ENCODE peak calls at places on chromosomes 4 and X, in four cellular contexts. L, Z, C and U are unnamed samples.
A peak's percentile ranks its signal among the peaks of the same experiment; 100 is the strongest.

GRCh38 chr4:111187108-111187507 is 564.2 kb upstream of the PITX2 start:
- DNase-seq in L (no peak), Z (no peak), C (no peak), U (no peak)

GRCh38 chr4:6855692-6856297 is 53.8 kb upstream of the TBC1D14 start:
- DNase-seq in L (peak; percentile 93), Z (no peak), C (peak; percentile 68), U (no peak)

GRCh38 chr4:72779256-72779655 is 210.2 kb upstream of the ADAMTS3 start:
- DNase-seq in L (no peak), Z (no peak), C (peak; percentile 40), U (no peak)

GRCh38 chr4:55979562-55979961 is 30.8 kb downstream of the CEP135 start:
- DNase-seq in L (no peak), Z (no peak), C (no peak), U (no peak)

GRCh38 chr4:4694296-4694772 is 152.5 kb upstream of the STX18 start:
- DNase-seq in L (peak; percentile 23), Z (no peak), C (no peak), U (no peak)

GRCh38 chr4:174579421-174579820 is 57.1 kb upstream of the HPGD start:
- DNase-seq in L (no peak), Z (no peak), C (no peak), U (no peak)

GRCh38 chr4:120749445-120750151 is 172.9 kb downstream of the PRDM5 start:
- DNase-seq in L (no peak), Z (no peak), C (no peak), U (no peak)

GRCh38 chrX:149567621-149568417 is 18.1 kb upstream of the HSFX3 start:
- DNase-seq in L (no peak), Z (no peak), C (peak; percentile 0), U (no peak)

GRCh38 chrX:78708171-78708570 is 39.3 kb upstream of the LPAR4 start:
- DNase-seq in L (peak; percentile 41), Z (no peak), C (peak; percentile 63), U (no peak)

GRCh38 chr4:113157086-113157857 is 107.8 kb downstream of the ANK2 start:
- DNase-seq in L (no peak), Z (no peak), C (no peak), U (no peak)

GRCh38 chr4:1353186-1354055 is 6.4 kb downstream of the UVSSA start:
- DNase-seq in L (no peak), Z (no peak), C (no peak), U (no peak)

GRCh38 chr4:47106561-47106960 is 75.2 kb downstream of the GABRB1 start:
- DNase-seq in L (peak; percentile 79), Z (no peak), C (no peak), U (no peak)

GRCh38 chr4:508675-509373 is 9.8 kb downstream of the PIGG start:
- DNase-seq in L (no peak), Z (no peak), C (no peak), U (no peak)

GRCh38 chr4:7187691-7188090 is 4.6 kb upstream of the SORCS2 start:
- DNase-seq in L (no peak), Z (peak; percentile 35), C (no peak), U (no peak)

GRCh38 chr4:78058591-78059523 is 1.7 kb downstream of the FRAS1 start:
- DNase-seq in L (no peak), Z (peak; percentile 77), C (peak; percentile 46), U (no peak)

GRCh38 chr4:151484396-151485102 is 75.6 kb downstream of the FHIP1A start:
- DNase-seq in L (peak; percentile 77), Z (no peak), C (peak; percentile 79), U (no peak)

GRCh38 chrX:119015407-119016242 is 41.2 kb downstream of the LONRF3 start:
- DNase-seq in L (peak; percentile 80), Z (peak; percentile 80), C (peak; percentile 98), U (peak; percentile 82)

GRCh38 chr4:74109116-74109791 is 10.3 kb upstream of the CXCL2 start:
- DNase-seq in L (peak; percentile 97), Z (no peak), C (peak; percentile 99), U (peak; percentile 96)

GRCh38 chr4:115437739-115438138 is 324.3 kb upstream of the NDST4 start:
- DNase-seq in L (no peak), Z (no peak), C (no peak), U (no peak)

GRCh38 chr4:71566856-71567255 is 217.0 kb downstream of the GC start:
- DNase-seq in L (no peak), Z (no peak), C (no peak), U (no peak)

GRCh38 chr4:188372051-188372450 is 232.8 kb downstream of the TRIML1 start:
- DNase-seq in L (peak; percentile 73), Z (no peak), C (peak; percentile 57), U (no peak)

GRCh38 chr4:145679520-145679919 is 426 bp upstream of the C4orf51 start:
- DNase-seq in L (peak; percentile 97), Z (peak; percentile 69), C (peak; percentile 92), U (peak; percentile 48)

GRCh38 chr4:107546637-107547036 is 173.4 kb downstream of the PAPSS1 start:
- DNase-seq in L (no peak), Z (no peak), C (no peak), U (peak; percentile 83)

GRCh38 chr4:153645183-153645582 is 38.9 kb upstream of the TLR2 start:
- DNase-seq in L (no peak), Z (no peak), C (no peak), U (no peak)

GRCh38 chr4:153651041-153651960 is 32.8 kb upstream of the TLR2 start:
- DNase-seq in L (no peak), Z (peak; percentile 80), C (peak; percentile 28), U (no peak)

GRCh38 chr4:153647975-153648374 is 36.1 kb upstream of the TLR2 start:
- DNase-seq in L (no peak), Z (no peak), C (no peak), U (no peak)

GRCh38 chr4:153651961-153652784 is 31.9 kb upstream of the TLR2 start:
- DNase-seq in L (no peak), Z (no peak), C (peak; percentile 77), U (no peak)

DNA sequence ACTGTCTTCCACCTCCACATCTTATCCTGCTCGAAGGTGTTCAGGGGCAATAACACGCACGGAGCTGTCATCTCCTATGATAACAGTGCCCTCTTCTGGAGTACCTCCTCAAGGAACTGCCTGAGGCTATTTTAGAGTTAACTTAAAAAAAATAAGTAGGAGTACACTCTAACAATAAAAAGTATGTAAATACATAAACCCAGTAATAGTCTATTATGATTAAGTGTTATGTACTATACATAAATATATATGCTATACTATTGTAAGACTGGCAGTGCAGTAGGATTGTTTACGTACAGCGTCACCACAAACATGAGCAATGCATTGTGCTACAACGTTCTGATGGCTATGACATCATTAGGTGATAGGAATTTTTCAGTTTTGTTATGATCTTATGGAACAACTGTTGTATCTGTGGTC is 34.5 kb upstream of the TLR2 start:
- DNase-seq in L (peak; percentile 42), Z (no peak), C (peak; percentile 62), U (no peak)
- H3K27ac ChIP-seq in L (no peak overlapping the region), Z (no peak overlapping the region), C (no peak overlapping the region), U (no peak overlapping the region)

GRCh38 chrX:71100581-71101505 is 5.2 kb downstream of the FOXO4 start:
- DNase-seq in L (no peak), Z (no peak), C (no peak), U (no peak)

GRCh38 chrX:71105638-71106037 is 902 bp downstream of the CXorf65 start:
- DNase-seq in L (no peak), Z (no peak), C (no peak), U (no peak)

GRCh38 chrX:71102292-71102691 is 4.2 kb downstream of the CXorf65 start:
- DNase-seq in L (no peak), Z (no peak), C (no peak), U (no peak)

GRCh38 chrX:71106427-71106826 is at the start of gene CXorf65:
- DNase-seq in L (no peak), Z (no peak), C (no peak), U (no peak)

DNA sequence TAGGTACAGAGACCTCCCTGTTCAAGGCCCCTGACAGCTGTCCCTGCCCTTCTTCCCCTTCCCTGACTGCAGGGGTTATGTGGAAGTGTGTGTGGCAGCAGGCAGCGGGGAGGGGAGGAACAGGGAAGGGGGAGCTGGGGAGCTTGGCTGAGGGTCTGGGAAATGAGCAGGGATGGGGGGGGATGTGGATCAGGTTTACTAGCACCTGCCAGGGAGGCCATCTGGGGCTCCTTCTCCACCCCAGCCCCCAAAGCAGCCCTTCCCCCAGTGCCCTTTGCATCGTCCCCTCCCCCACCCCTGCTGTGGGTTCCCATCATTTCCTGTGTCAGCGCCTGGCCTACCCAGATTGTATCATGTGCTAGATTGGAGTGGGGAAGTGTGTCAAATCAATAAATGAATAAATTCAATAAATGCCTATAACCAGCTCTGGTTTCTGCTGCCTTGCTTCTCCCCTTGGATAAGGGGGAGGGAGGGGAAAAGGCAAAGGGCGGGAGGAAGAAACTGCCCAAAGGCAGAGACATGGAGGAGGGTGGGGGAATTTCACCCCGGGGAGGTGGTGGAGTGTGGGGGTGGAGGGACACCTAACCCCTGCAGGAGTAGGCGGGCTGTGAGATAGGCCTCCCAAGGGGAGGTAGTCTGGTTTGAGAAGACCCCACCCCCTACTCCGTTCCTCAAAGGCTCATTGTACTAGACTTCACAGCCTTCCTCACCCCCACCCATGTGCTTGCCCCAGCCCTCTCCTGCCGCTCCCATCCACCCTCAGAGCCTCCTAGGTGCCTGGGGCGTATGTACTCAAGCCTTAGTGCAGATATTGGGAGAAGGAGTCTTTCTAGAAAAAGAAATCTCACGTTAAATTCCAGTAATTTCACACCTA is 3.2 kb downstream of the CXorf65 start:
- DNase-seq in L (no peak), Z (peak; percentile 59), C (no peak), U (no peak)
- H3K27ac ChIP-seq in L (no peak overlapping the region), Z (peak overlapping the region; percentile 7), C (no peak overlapping the region), U (no peak overlapping the region)

DNA sequence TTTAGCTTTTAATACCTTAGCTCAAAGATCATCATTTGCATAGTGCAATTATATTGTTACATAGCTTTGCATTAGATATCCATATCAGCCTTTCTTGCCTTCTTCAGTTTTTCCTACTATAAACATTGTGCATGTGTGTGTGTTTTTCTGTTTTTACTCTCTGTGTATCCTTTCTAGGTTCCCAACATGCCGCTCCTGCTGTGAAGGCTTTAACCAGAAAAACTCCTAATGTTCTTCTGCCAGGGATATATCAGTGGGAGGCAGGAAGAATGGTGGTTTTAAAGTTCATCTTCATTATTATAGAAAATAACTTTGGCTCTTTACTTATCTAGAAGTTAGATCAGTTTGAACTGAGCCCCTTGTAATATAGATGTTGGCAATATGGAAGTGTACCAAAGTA is 61.2 kb downstream of the CPE start:
- DNase-seq in L (no peak), Z (no peak), C (no peak), U (no peak)
- H3K27ac ChIP-seq in L (no peak overlapping the region), Z (no peak overlapping the region), C (peak overlapping the region; percentile 51), U (no peak overlapping the region)

GRCh38 chr4:138311771-138312535 is 69.8 kb upstream of the SLC7A11 start:
- DNase-seq in L (peak; percentile 28), Z (no peak), C (no peak), U (no peak)

GRCh38 chr4:138312536-138312911 is 70.4 kb upstream of the SLC7A11 start:
- DNase-seq in L (no peak), Z (no peak), C (no peak), U (no peak)

GRCh38 chr4:138308421-138308820 is 66.3 kb upstream of the SLC7A11 start:
- DNase-seq in L (peak; percentile 76), Z (no peak), C (peak; percentile 89), U (peak; percentile 89)

GRCh38 chr4:138310498-138310897 is 68.3 kb upstream of the SLC7A11 start:
- DNase-seq in L (peak; percentile 53), Z (no peak), C (no peak), U (no peak)

DNA sequence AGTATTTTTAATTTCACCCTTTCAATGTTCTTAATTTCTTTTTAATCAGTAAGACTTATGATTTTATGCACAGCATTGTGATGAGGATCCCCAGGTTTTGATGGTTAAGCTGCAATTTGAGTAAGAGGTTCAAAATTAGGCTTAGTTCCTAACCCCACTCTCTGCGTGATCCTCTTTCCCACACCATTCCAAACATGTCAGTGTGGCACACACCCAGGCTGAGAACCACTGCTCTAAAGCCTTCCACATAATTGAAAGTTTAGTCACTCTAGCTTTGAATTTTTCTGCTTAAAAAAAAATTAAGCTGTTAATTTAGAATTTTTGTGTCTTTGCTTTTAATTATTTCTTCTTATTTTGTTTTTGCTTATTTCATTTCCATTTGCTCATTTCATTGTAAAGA is 68.8 kb upstream of the SLC7A11 start:
- DNase-seq in L (peak; percentile 62), Z (no peak), C (no peak), U (no peak)
- H3K27ac ChIP-seq in L (peak overlapping the region; percentile 3), Z (no peak overlapping the region), C (no peak overlapping the region), U (peak overlapping the region; percentile 37)